ENCODE peak calls at places on chromosomes 12 and 14, in ten cellular contexts. W, J, K, N, D, R, X, F, L and E are unnamed samples.

GRCh38 chr14:104596451-104596918 is 8.1 kb downstream of the TMEM179 start:
- DNase-seq in W (no peak), J (no peak), K (no peak), N (no peak), D (no peak), R (peak; percentile 43), X (no peak), F (no peak), L (peak; percentile 4), E (no peak)

GRCh38 chr12:112714166-112714565 is 77.4 kb upstream of the RPH3A start:
- DNase-seq in W (no peak), J (no peak), K (no peak), N (no peak), D (no peak), R (no peak), X (no peak), F (no peak), L (no peak), E (no peak)

GRCh38 chr14:70707138-70708038 is 65.7 kb downstream of the TTC9 start:
- DNase-seq in W (peak; percentile 93), J (no peak), K (peak; percentile 57), N (peak; percentile 6), D (peak; percentile 26), R (no peak), X (peak; percentile 63), F (peak; percentile 19), L (no peak), E (no peak)

GRCh38 chr14:77151245-77151644 is 9.7 kb upstream of the ZDHHC22 start:
- DNase-seq in W (no peak), J (no peak), K (peak; percentile 8), N (peak; percentile 14), D (no peak), R (no peak), X (peak; percentile 33), F (no peak), L (no peak), E (no peak)

GRCh38 chr12:75910452-75910722 is 121.2 kb downstream of the PHLDA1 start:
- DNase-seq in W (no peak), J (no peak), K (no peak), N (no peak), D (no peak), R (no peak), X (no peak), F (no peak), L (no peak), E (no peak)

GRCh38 chr12:92938018-92938417 is 8.9 kb upstream of the EEA1 start:
- DNase-seq in W (no peak), J (no peak), K (no peak), N (no peak), D (no peak), R (no peak), X (no peak), F (no peak), L (no peak), E (no peak)

GRCh38 chr14:102938191-102938590 is 15.7 kb downstream of the AMN start:
- DNase-seq in W (no peak), J (no peak), K (no peak), N (no peak), D (no peak), R (no peak), X (no peak), F (no peak), L (no peak), E (no peak)

GRCh38 chr14:81464253-81465001 is 64.3 kb upstream of the STON2 start:
- DNase-seq in W (peak; percentile 53), J (peak; percentile 94), K (peak; percentile 66), N (peak; percentile 67), D (no peak), R (no peak), X (peak; percentile 66), F (peak; percentile 43), L (no peak), E (no peak)

GRCh38 chr14:81511110-81511900 is 22.3 kb downstream of the SEL1L start:
- DNase-seq in W (peak; percentile 18), J (no peak), K (no peak), N (peak; percentile 14), D (no peak), R (no peak), X (peak; percentile 33), F (no peak), L (no peak), E (no peak)

GRCh38 chr14:100536721-100537700 is 50.2 kb downstream of the BEGAIN start:
- DNase-seq in W (no peak), J (no peak), K (no peak), N (no peak), D (no peak), R (peak; percentile 39), X (no peak), F (no peak), L (peak; percentile 8), E (no peak)

GRCh38 chr14:89881839-89882238 is 72.7 kb downstream of the EFCAB11 start:
- DNase-seq in W (no peak), J (no peak), K (no peak), N (no peak), D (no peak), R (no peak), X (no peak), F (no peak), L (no peak), E (no peak)

GRCh38 chr12:105613269-105613668 is 282.8 kb downstream of the C12orf75 start:
- DNase-seq in W (no peak), J (no peak), K (no peak), N (no peak), D (no peak), R (no peak), X (no peak), F (no peak), L (no peak), E (no peak)

GRCh38 chr12:42144424-42145196 is at the start of gene GXYLT1:
- DNase-seq in W (peak; percentile 79), J (peak; percentile 75), K (peak; percentile 88), N (peak; percentile 97), D (peak; percentile 91), R (peak; percentile 98), X (peak; percentile 98), F (peak; percentile 56), L (peak; percentile 94), E (peak; percentile 78)

GRCh38 chr12:42145197-42145549 is 499 bp upstream of the GXYLT1 start:
- DNase-seq in W (no peak), J (no peak), K (no peak), N (no peak), D (no peak), R (no peak), X (no peak), F (no peak), L (no peak), E (no peak)

GRCh38 chr12:42143401-42144173 is 1.1 kb downstream of the GXYLT1 start:
- DNase-seq in W (no peak), J (no peak), K (peak; percentile 27), N (peak; percentile 34), D (no peak), R (no peak), X (peak; percentile 42), F (no peak), L (no peak), E (no peak)

GRCh38 chr12:42144174-42144423 is 575 bp downstream of the GXYLT1 start:
- DNase-seq in W (no peak), J (no peak), K (no peak), N (no peak), D (no peak), R (no peak), X (no peak), F (no peak), L (no peak), E (no peak)

GRCh38 chr12:42145552-42146215 is 1.0 kb upstream of the GXYLT1 start:
- DNase-seq in W (no peak), J (no peak), K (peak; percentile 28), N (no peak), D (no peak), R (no peak), X (no peak), F (no peak), L (no peak), E (no peak)
- H3K4me3 ChIP-seq in W (peak overlapping the region; percentile 83), J (peak overlapping the region; percentile 69), K (no peak overlapping the region), N (no peak overlapping the region), D (no peak overlapping the region), R (peak overlapping the region; percentile 66), X (no peak overlapping the region), F (peak overlapping the region; percentile 71), L (peak overlapping the region; percentile 73), E (peak overlapping the region; percentile 70)

DNA sequence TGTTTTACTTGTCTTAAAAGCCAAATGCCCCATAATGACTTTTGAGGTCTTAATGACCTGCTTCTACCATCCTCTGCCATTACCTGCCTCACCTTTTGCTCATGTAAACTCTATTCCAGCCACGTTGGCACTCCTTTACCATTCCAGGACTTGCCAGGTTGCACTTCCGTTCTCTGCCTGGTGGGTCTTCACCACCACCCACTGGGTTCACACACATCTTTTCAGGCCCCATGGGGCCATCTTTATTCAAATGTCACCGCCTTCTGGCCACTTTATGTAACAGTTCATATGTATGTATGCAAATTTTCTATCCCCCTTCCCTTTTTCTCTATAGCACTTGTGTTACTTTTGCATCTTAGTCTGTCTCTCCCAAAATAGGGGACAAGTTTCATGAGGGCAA is 57.7 kb downstream of the ATP2A2 start:
- DNase-seq in W (no peak), J (no peak), K (no peak), N (peak; percentile 26), D (no peak), R (no peak), X (no peak), F (no peak), L (no peak), E (no peak)
- TF ChIP-seq CTCF in W (no peak), J (no peak), K (peak; percentile 12), N (no peak), D (no peak), R (peak; percentile 14), X (peak; percentile 11), F (no peak), L (no peak), E (no peak)

GRCh38 chr12:110906088-110906487 is 14.3 kb downstream of the MYL2 start:
- DNase-seq in W (no peak), J (no peak), K (no peak), N (no peak), D (no peak), R (no peak), X (no peak), F (no peak), L (no peak), E (no peak)
- H3K4me3 ChIP-seq in W (no peak overlapping the region), J (no peak overlapping the region), K (no peak overlapping the region), N (no peak overlapping the region), D (no peak overlapping the region), R (no peak overlapping the region), X (no peak overlapping the region), F (no peak overlapping the region), L (no peak overlapping the region), E (no peak overlapping the region)

DNA sequence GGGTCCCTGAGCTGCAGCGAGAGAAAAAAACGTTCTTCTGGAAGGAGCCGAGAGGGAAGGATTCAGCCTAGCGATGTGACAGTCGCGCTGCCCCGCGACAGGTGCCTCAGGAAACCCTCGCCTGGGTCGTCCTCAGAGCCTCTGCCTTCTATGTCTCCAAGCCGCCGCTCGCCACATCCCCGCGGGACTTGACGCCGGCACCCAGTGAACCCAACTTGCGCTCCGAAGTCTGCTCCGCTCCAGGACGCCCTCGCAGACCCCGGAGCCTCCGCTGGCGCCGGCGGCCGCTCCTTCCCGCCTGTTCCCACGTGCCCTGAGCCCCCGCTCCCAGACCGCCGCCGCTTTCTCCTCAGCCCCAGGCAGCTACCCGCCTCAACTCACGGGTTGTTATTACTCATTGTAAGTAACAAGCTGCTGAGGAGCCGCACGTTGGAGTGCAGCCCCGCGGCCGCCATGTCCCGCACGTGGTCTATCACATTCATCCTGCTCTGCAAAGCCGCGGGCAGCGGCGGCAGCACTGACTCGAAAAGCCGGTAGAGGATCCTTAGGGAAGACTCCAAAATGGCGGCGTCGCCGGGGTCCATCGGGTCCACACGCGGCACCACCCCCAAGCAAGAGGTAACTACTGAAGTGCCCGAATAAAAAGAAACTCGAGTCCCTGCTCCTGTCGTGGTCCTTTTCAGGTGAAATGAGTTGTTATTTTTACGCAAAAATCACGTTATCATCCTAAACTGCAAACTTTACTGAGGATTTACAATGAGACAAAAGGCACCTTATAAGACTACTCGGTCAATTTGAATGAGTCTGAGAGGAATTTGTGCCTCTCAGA is at the start of gene ANAPC7:
- DNase-seq in W (peak; percentile 85), J (peak; percentile 83), K (peak; percentile 88), N (peak; percentile 95), D (peak; percentile 91), R (peak; percentile 95), X (peak; percentile 94), F (peak; percentile 71), L (peak; percentile 91), E (peak; percentile 75)
- TF ChIP-seq CTCF in W (no peak), J (no peak), K (no peak), N (no peak), D (peak; percentile 26), R (no peak), X (peak; percentile 11), F (no peak), L (peak; percentile 3), E (no peak)